ENCODE peak calls at places on chromosomes 5 and 9, in four cellular contexts. T is EH, K is H7, O is GM10248. D is an unnamed sample.

GRCh38 chr5:128201065-128201926 is 117.7 kb downstream of the SLC12A2 start:
- DNase-seq in K (peak), O (peak), T (peak), D (peak)

GRCh38 chr5:160434022-160434531 is 12.4 kb downstream of the PTTG1 start:
- DNase-seq in K (no peak), O (peak), T (no peak), D (peak)

GRCh38 chr5:159106569-159107282 is 7.0 kb upstream of the EBF1 start:
- DNase-seq in T (peak), K (peak), O (peak), D (peak)

GRCh38 chr9:112332272-112332671 is 1.1 kb downstream of the PTBP3 start:
- DNase-seq in K (no peak), O (no peak), T (peak), D (no peak)

GRCh38 chr9:117782931-117783788 is 79.0 kb downstream of the TLR4 start:
- DNase-seq in O (peak), K (peak), T (peak), D (peak)

GRCh38 chr9:114361542-114361941 is 26.2 kb downstream of the AKNA start:
- DNase-seq in O (no peak), K (no peak), T (no peak), D (no peak)

GRCh38 chr5:124278636-124279035 is 467.8 kb downstream of the ZNF608 start:
- DNase-seq in O (no peak), K (no peak), T (no peak), D (no peak)

GRCh38 chr9:92714787-92715487 is 45.0 kb upstream of the IPPK start:
- DNase-seq in K (peak), O (no peak), T (no peak), D (no peak)

GRCh38 chr9:82894961-82895902 is 167.7 kb downstream of the RASEF start:
- DNase-seq in K (no peak), T (no peak), O (no peak), D (no peak)

GRCh38 chr5:169753795-169754194 is 116.7 kb downstream of the DOCK2 start:
- DNase-seq in T (peak), K (no peak), O (no peak), D (no peak)

GRCh38 chr9:6610073-6610472 is 35.5 kb downstream of the GLDC start:
- DNase-seq in K (no peak), O (no peak), T (no peak), D (no peak)

GRCh38 chr9:111952559-111952958 is 55.9 kb downstream of the UGCG start:
- DNase-seq in O (no peak), K (no peak), T (peak), D (no peak)

GRCh38 chr9:73871636-73872035 is 625.5 kb upstream of the RORB start:
- DNase-seq in T (peak), O (no peak), K (no peak), D (peak)

GRCh38 chr9:65432051-65432450 is 147.0 kb upstream of the FOXD4L5 start:
- DNase-seq in O (no peak), T (no peak), K (no peak), D (no peak)

GRCh38 chr5:101788797-101789196 is 507.3 kb downstream of the SLCO4C1 start:
- DNase-seq in O (no peak), K (no peak), T (no peak), D (no peak)

GRCh38 chr5:168165221-168165965 is 126.1 kb upstream of the WWC1 start:
- DNase-seq in O (no peak), K (peak), T (no peak), D (peak)

GRCh38 chr9:79131876-79132377 is 439.8 kb upstream of the TLE4 start:
- DNase-seq in O (no peak), T (no peak), K (peak), D (peak)

GRCh38 chr5:147689436-147689835 is 93.1 kb downstream of the JAKMIP2 start:
- DNase-seq in K (no peak), T (no peak), O (no peak), D (no peak)

GRCh38 chr5:96963267-96963666 is 27.4 kb downstream of the LNPEP start:
- DNase-seq in O (no peak), T (peak), K (no peak), D (no peak)

GRCh38 chr9:109164040-109164439 is 3.0 kb downstream of the FRRS1L start:
- DNase-seq in K (no peak), T (no peak), O (no peak), D (no peak)

GRCh38 chr9:87234854-87235253 is 262.8 kb upstream of the DAPK1 start:
- DNase-seq in K (no peak), T (no peak), O (no peak), D (no peak)

GRCh38 chr5:19987594-19988345 is at the start of gene CDH18:
- DNase-seq in T (peak), O (no peak), K (peak), D (peak)

GRCh38 chr5:69519285-69519684 is 26.7 kb downstream of the OCLN start:
- DNase-seq in T (no peak), K (no peak), O (no peak), D (no peak)

GRCh38 chr9:94927762-94928158 is 201.3 kb downstream of the AOPEP start:
- DNase-seq in K (no peak), O (no peak), T (no peak), D (no peak)

GRCh38 chr5:83095973-83096539 is 18.7 kb downstream of the XRCC4 start:
- DNase-seq in O (no peak), T (peak), K (no peak), D (peak)

GRCh38 chr5:9445989-9446388 is 99.9 kb downstream of the SEMA5A start:
- DNase-seq in K (no peak), O (no peak), T (peak), D (no peak)

GRCh38 chr9:88143179-88143578 is 4.9 kb upstream of the SPATA31C2 start:
- DNase-seq in T (no peak), O (no peak), K (no peak), D (no peak)

GRCh38 chr5:24621809-24622208 is 23.0 kb downstream of the CDH10 start:
- DNase-seq in O (no peak), T (no peak), K (no peak), D (peak)

GRCh38 chr5:171961117-171961516 is 45.3 kb downstream of the FBXW11 start:
- DNase-seq in K (no peak), O (peak), T (no peak), D (no peak)

GRCh38 chr5:36570268-36570667 is 36.1 kb upstream of the SLC1A3 start:
- DNase-seq in O (no peak), K (no peak), T (no peak), D (no peak)

GRCh38 chr9:114387678-114388431 is at the start of gene AKNA:
- DNase-seq in T (peak), O (peak), K (peak), D (peak)

GRCh38 chr9:15837079-15837679 is 284.3 kb downstream of the CCDC171 start:
- DNase-seq in K (peak), O (peak), T (peak), D (peak)

GRCh38 chr5:1376921-1377320 is 32.0 kb upstream of the CLPTM1L start:
- DNase-seq in K (no peak), T (no peak), O (no peak), D (no peak)